ENCODE peak calls at places on chromosome 13, in five cellular contexts. One of them, this sample, is unnamed. For H3K27me3, the result is how much of the 10 kb centered on the place peaks cover.

GRCh38 chr13:73168993-73169401 is 110.2 kb downstream of the KLF5 start:
- DNase-seq in SK-N-SH: no peak
- DNase-seq in prostate gland: peak
- DNase-seq in sigmoid colon: no peak
- DNase-seq in H1: no peak
- DNase-seq in this sample: no peak

GRCh38 chr13:64248371-64249065 is 2832.9 kb upstream of the PCDH20 start:
- DNase-seq in sigmoid colon: no peak
- DNase-seq in prostate gland: no peak
- DNase-seq in H1: no peak
- DNase-seq in SK-N-SH: no peak
- DNase-seq in this sample: no peak

GRCh38 chr13:37068962-37069361 is 9.5 kb upstream of the SUPT20H start:
- DNase-seq in prostate gland: no peak
- DNase-seq in SK-N-SH: peak
- DNase-seq in H1: no peak
- DNase-seq in sigmoid colon: no peak
- DNase-seq in this sample: no peak

GRCh38 chr13:35552172-35552844 is 75.8 kb upstream of the MAB21L1 start:
- DNase-seq in H1: no peak
- DNase-seq in sigmoid colon: no peak
- DNase-seq in prostate gland: no peak
- DNase-seq in SK-N-SH: no peak
- DNase-seq in this sample: no peak

GRCh38 chr13:46975173-46975572 is 78.3 kb upstream of the HTR2A start:
- DNase-seq in H1: no peak
- DNase-seq in SK-N-SH: no peak
- DNase-seq in sigmoid colon: no peak
- DNase-seq in prostate gland: no peak
- DNase-seq in this sample: no peak

GRCh38 chr13:110298566-110299321 is 8.2 kb downstream of the COL4A1 start:
- DNase-seq in prostate gland: no peak
- DNase-seq in SK-N-SH: no peak
- DNase-seq in H1: peak
- DNase-seq in sigmoid colon: peak
- DNase-seq in this sample: peak

GRCh38 chr13:35672611-35673010 is 196.1 kb upstream of the MAB21L1 start:
- DNase-seq in SK-N-SH: no peak
- DNase-seq in prostate gland: no peak
- DNase-seq in sigmoid colon: no peak
- DNase-seq in H1: no peak
- DNase-seq in this sample: no peak

GRCh38 chr13:20174656-20175405 is 14.0 kb upstream of the GJA3 start:
- DNase-seq in SK-N-SH: no peak
- DNase-seq in prostate gland: peak
- DNase-seq in sigmoid colon: peak
- DNase-seq in H1: no peak
- DNase-seq in this sample: no peak

GRCh38 chr13:83881917-83882625 is at the start of gene SLITRK1:
- DNase-seq in H1: peak
- DNase-seq in SK-N-SH: peak
- DNase-seq in prostate gland: no peak
- DNase-seq in sigmoid colon: no peak
- DNase-seq in this sample: no peak

GRCh38 chr13:98507060-98507797 is 69.7 kb downstream of the STK24 start:
- DNase-seq in prostate gland: peak
- DNase-seq in H1: no peak
- DNase-seq in sigmoid colon: peak
- DNase-seq in SK-N-SH: peak
- DNase-seq in this sample: no peak

GRCh38 chr13:97367016-97367415 is 67.0 kb upstream of the RAP2A start:
- DNase-seq in prostate gland: no peak
- DNase-seq in SK-N-SH: no peak
- DNase-seq in sigmoid colon: no peak
- DNase-seq in H1: no peak
- DNase-seq in this sample: no peak

GRCh38 chr13:64529874-64530485 is 2700.2 kb downstream of the PCDH9 start:
- DNase-seq in prostate gland: no peak
- DNase-seq in H1: peak
- DNase-seq in SK-N-SH: peak
- DNase-seq in sigmoid colon: no peak
- DNase-seq in this sample: no peak

GRCh38 chr13:112225429-112226090 is 150.6 kb upstream of the SPACA7 start:
- DNase-seq in H1: no peak
- DNase-seq in sigmoid colon: no peak
- DNase-seq in SK-N-SH: no peak
- DNase-seq in prostate gland: no peak
- DNase-seq in this sample: peak

GRCh38 chr13:73618275-73618865 is 515.8 kb downstream of the KLF12 start:
- DNase-seq in H1: no peak
- DNase-seq in prostate gland: no peak
- DNase-seq in SK-N-SH: no peak
- DNase-seq in sigmoid colon: no peak
- DNase-seq in this sample: no peak

GRCh38 chr13:99356216-99357089 is 49.3 kb upstream of the GPR183 start:
- DNase-seq in H1: peak
- DNase-seq in prostate gland: no peak
- DNase-seq in SK-N-SH: no peak
- DNase-seq in sigmoid colon: no peak
- DNase-seq in this sample: peak

GRCh38 chr13:92566767-92567166 is 659.8 kb upstream of the GPC6 start:
- DNase-seq in SK-N-SH: no peak
- DNase-seq in prostate gland: no peak
- DNase-seq in H1: no peak
- DNase-seq in sigmoid colon: no peak
- DNase-seq in this sample: no peak

GRCh38 chr13:75785130-75785529 is 149.0 kb downstream of the LMO7 start:
- DNase-seq in SK-N-SH: no peak
- DNase-seq in sigmoid colon: no peak
- DNase-seq in prostate gland: no peak
- DNase-seq in H1: no peak
- DNase-seq in this sample: no peak

GRCh38 chr13:106919638-106920037 is 351.7 kb upstream of the ARGLU1 start:
- DNase-seq in prostate gland: no peak
- DNase-seq in sigmoid colon: no peak
- DNase-seq in SK-N-SH: no peak
- DNase-seq in H1: no peak
- DNase-seq in this sample: peak

GRCh38 chr13:80048802-80049201 is 292.1 kb downstream of the SPRY2 start:
- DNase-seq in prostate gland: no peak
- DNase-seq in SK-N-SH: no peak
- DNase-seq in sigmoid colon: peak
- DNase-seq in H1: no peak
- DNase-seq in this sample: peak
- H3K27ac ChIP-seq in prostate gland: no peak
- H3K27ac ChIP-seq in SK-N-SH: peak
- H3K27ac ChIP-seq in sigmoid colon: no peak
- H3K27ac ChIP-seq in H1: no peak
- H3K27ac ChIP-seq in this sample: no peak

GRCh38 chr13:108425056-108425455 is 155.5 kb downstream of the TNFSF13B start:
- DNase-seq in sigmoid colon: no peak
- DNase-seq in prostate gland: no peak
- DNase-seq in SK-N-SH: no peak
- DNase-seq in H1: no peak
- DNase-seq in this sample: no peak
- TF ChIP-seq POLR2AphosphoS5 in sigmoid colon: no peak
- TF ChIP-seq POLR2AphosphoS5 in prostate gland: no peak
- TF ChIP-seq POLR2AphosphoS5 in SK-N-SH: no peak
- TF ChIP-seq POLR2AphosphoS5 in H1: no peak
- TF ChIP-seq POLR2AphosphoS5 in this sample: no peak

GRCh38 chr13:41454170-41454569 is 3.2 kb upstream of the RGCC start:
- DNase-seq in prostate gland: no peak
- DNase-seq in SK-N-SH: no peak
- DNase-seq in H1: no peak
- DNase-seq in sigmoid colon: no peak
- DNase-seq in this sample: no peak

GRCh38 chr13:41453620-41454019 is 3.7 kb upstream of the RGCC start:
- DNase-seq in H1: no peak
- DNase-seq in prostate gland: no peak
- DNase-seq in SK-N-SH: no peak
- DNase-seq in sigmoid colon: no peak
- DNase-seq in this sample: no peak

GRCh38 chr13:41457589-41458186 is 338 bp downstream of the RGCC start:
- DNase-seq in sigmoid colon: no peak
- DNase-seq in H1: peak
- DNase-seq in prostate gland: no peak
- DNase-seq in SK-N-SH: peak
- DNase-seq in this sample: peak

GRCh38 chr13:41456768-41457588 is at the start of gene RGCC:
- DNase-seq in sigmoid colon: peak
- DNase-seq in SK-N-SH: peak
- DNase-seq in prostate gland: peak
- DNase-seq in H1: peak
- DNase-seq in this sample: peak

GRCh38 chr13:41455725-41456419 is 1.5 kb upstream of the RGCC start:
- DNase-seq in sigmoid colon: no peak
- DNase-seq in prostate gland: no peak
- DNase-seq in H1: no peak
- DNase-seq in SK-N-SH: no peak
- DNase-seq in this sample: no peak
- H3K27me3 ChIP-seq in sigmoid colon: under half
- H3K27me3 ChIP-seq in prostate gland: under half
- H3K27me3 ChIP-seq in H1: half or more
- H3K27me3 ChIP-seq in SK-N-SH: under half
- H3K27me3 ChIP-seq in this sample: under half

DNA sequence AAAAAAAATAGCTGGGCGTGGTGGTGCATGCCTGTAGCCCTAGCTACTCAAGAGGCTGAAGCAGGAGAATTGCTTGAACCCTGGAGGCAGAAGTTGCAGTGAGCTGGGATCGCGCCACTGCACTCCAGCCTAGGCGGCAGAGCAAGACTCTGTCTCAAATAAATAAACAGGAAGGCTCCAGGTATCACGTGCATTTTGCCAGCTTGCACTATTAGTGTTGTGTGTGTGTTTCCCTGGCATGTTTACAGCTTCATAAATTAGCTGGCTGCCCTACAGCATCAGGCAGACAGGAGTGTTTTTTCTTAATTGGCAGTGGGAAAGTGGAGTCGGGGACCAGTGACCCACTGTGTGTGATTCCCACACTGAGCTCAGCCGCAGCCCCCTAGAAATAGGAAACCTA is 32.6 kb downstream of the SHISA2 start:
- DNase-seq in SK-N-SH: no peak
- DNase-seq in H1: peak
- DNase-seq in sigmoid colon: no peak
- DNase-seq in prostate gland: no peak
- DNase-seq in this sample: no peak
- H3K27ac ChIP-seq in SK-N-SH: no peak
- H3K27ac ChIP-seq in H1: no peak
- H3K27ac ChIP-seq in sigmoid colon: no peak
- H3K27ac ChIP-seq in prostate gland: no peak
- H3K27ac ChIP-seq in this sample: no peak